ENCODE peak calls at places on chromosomes 6 and 20, in seven cellular contexts. W, T, J, Y, V, B and M are unnamed samples.

GRCh38 chr6:11224252-11224965 is 8.1 kb downstream of the NEDD9 start:
- DNase-seq in B (no peak), W (no peak), T (no peak), Y (no peak), V (no peak), J (no peak), M (no peak)

GRCh38 chr6:151402228-151402627 is 10.9 kb upstream of the ZBTB2 start:
- DNase-seq in T (no peak), V (no peak), B (no peak), J (no peak), W (no peak), Y (no peak), M (no peak)

GRCh38 chr6:106825156-106825555 is 149.4 kb downstream of the CD24 start:
- DNase-seq in Y (no peak), J (no peak), B (no peak), W (no peak), T (no peak), V (no peak), M (no peak)

GRCh38 chr6:84177253-84177652 is 50.2 kb downstream of the CEP162 start:
- DNase-seq in W (no peak), V (no peak), T (no peak), Y (no peak), J (peak; percentile 11), B (no peak), M (peak; percentile 56)

GRCh38 chr20:43722153-43722505 is 4.7 kb downstream of the GTSF1L start:
- DNase-seq in B (no peak), V (no peak), Y (no peak), W (no peak), T (no peak), J (no peak), M (no peak)

GRCh38 chr20:43287637-43288036 is 97.9 kb upstream of the PTPRT start:
- DNase-seq in T (no peak), Y (no peak), J (no peak), V (no peak), B (no peak), W (no peak), M (no peak)

GRCh38 chr20:63959699-63960075 is 3.5 kb upstream of the UCKL1 start:
- DNase-seq in V (no peak), B (no peak), Y (no peak), T (no peak), J (no peak), W (no peak), M (peak; percentile 64)

GRCh38 chr20:19812696-19813095 is 54.6 kb downstream of the RIN2 start:
- DNase-seq in J (no peak), B (no peak), V (no peak), T (no peak), Y (no peak), W (no peak), M (no peak)

GRCh38 chr6:16049178-16049577 is 79.7 kb upstream of the MYLIP start:
- DNase-seq in Y (no peak), J (no peak), B (no peak), T (no peak), V (no peak), W (no peak), M (no peak)

GRCh38 chr6:28648035-28648877 is 122.6 kb downstream of the GPX5 start:
- DNase-seq in W (peak; percentile 87), B (peak; percentile 62), J (peak; percentile 44), V (peak; percentile 54), Y (peak; percentile 73), T (no peak), M (no peak)

GRCh38 chr20:40638414-40638813 is 50.6 kb downstream of the MAFB start:
- DNase-seq in J (no peak), V (no peak), T (no peak), W (no peak), Y (peak; percentile 10), B (no peak), M (no peak)

DNA sequence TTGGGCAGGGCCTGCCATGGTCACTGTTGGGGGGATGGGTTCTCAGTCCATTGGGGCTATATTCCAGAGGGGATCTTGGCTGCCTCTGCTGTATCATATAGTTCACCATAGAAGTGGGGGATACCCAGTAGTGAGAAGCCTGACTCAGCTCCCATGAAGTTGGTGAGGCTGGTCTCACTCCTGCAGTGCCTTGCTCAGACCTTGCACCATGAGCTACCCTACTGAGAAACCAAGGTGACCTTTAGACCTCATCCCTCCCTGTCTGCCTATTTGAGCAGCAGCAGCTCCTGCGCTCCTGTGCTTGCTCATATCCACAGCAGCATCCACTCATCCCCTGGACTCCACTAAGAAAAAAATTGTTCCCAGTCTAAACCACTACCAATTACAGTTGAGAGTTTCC is 56.0 kb upstream of the HEY2 start:
- DNase-seq in W (no peak), J (no peak), V (no peak), Y (no peak), B (no peak), T (no peak), M (no peak)
- H3K9me3 ChIP-seq in W (no peaks in the 10 kb centered on the region), J (peaks cover 16% of the 10 kb centered on the region), V (peaks cover 24% of the 10 kb centered on the region), Y (peaks cover 71% of the 10 kb centered on the region), B (peaks cover 67% of the 10 kb centered on the region), T (peaks cover 3% of the 10 kb centered on the region), M (no peaks in the 10 kb centered on the region)

DNA sequence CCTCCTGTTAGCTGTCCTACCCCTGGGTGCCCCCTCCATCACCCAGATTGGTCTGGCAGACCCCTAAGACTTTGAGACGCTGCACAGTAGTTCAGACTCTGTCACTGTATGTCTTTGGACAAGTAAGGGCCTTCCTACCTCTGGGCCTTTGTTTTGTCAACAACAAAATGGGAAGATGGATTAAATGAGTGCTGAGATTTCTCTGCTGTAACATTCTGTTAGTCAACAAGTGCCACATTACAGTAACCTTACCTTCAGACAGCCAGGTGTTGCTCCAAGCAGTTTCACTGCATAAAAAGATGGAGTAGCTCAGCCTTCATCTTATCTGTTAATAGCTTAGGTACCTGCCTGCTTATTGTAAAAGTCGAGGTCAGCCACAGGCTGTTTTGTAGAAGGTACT is 16.0 kb downstream of the CHMP4B start:
- DNase-seq in J (no peak), T (no peak), W (no peak), Y (no peak), B (no peak), V (no peak), M (no peak)
- H3K4me1 ChIP-seq in J (peaks cover 52% of the 10 kb centered on the region), T (peaks cover 77% of the 10 kb centered on the region), W (peaks cover 15% of the 10 kb centered on the region), Y (peaks cover 4% of the 10 kb centered on the region), B (peaks cover 7% of the 10 kb centered on the region), V (peaks cover 7% of the 10 kb centered on the region), M (peaks cover 41% of the 10 kb centered on the region)

DNA sequence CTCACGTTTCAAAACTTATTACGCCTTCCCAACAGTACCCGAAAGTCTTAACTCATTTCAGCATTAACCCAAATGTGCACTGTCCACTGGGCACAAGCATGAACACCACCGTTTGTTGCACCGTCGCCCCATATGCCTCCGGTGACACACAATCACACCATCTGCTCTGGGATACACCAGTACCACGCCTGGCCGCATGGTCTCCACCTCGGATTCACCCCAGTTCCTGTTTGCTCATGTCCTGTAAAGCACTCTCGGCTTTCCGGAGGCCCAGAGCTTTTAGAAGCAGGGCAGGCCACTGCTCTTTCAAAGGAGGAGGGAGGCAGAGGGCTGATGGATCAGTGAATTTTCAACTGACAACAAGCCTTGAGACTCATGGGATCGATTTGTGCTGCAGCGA is 1570.0 kb upstream of the DEFB115 start:
- DNase-seq in W (no peak), V (no peak), B (no peak), J (no peak), T (no peak), Y (no peak), M (peak; percentile 40)
- H3K9me3 ChIP-seq in W (peaks cover 8% of the 10 kb centered on the region), V (no peaks in the 10 kb centered on the region), B (peaks cover 26% of the 10 kb centered on the region), J (peaks cover 3% of the 10 kb centered on the region), T (no peaks in the 10 kb centered on the region), Y (peaks cover 47% of the 10 kb centered on the region), M (no peaks in the 10 kb centered on the region)

GRCh38 chr6:157534991-157535353 is 154.0 kb downstream of the ZDHHC14 start:
- DNase-seq in B (no peak), V (no peak), T (no peak), Y (no peak), W (no peak), J (no peak), M (no peak)
- H3K4me1 ChIP-seq in B (peaks cover 27% of the 10 kb centered on the region), V (peaks cover 16% of the 10 kb centered on the region), T (peaks cover 16% of the 10 kb centered on the region), Y (peaks cover 17% of the 10 kb centered on the region), W (peaks cover 25% of the 10 kb centered on the region), J (peaks cover 42% of the 10 kb centered on the region), M (peaks cover 16% of the 10 kb centered on the region)

GRCh38 chr20:62114894-62115293 is 7.4 kb upstream of the LSM14B start:
- DNase-seq in V (no peak), B (no peak), W (no peak), J (no peak), T (no peak), Y (peak; percentile 65), M (no peak)
- H3K9me3 ChIP-seq in V (peaks cover 34% of the 10 kb centered on the region), B (no peaks in the 10 kb centered on the region), W (peaks cover 8% of the 10 kb centered on the region), J (peaks cover 44% of the 10 kb centered on the region), T (peaks cover 17% of the 10 kb centered on the region), Y (no peaks in the 10 kb centered on the region), M (peaks cover 3% of the 10 kb centered on the region)

DNA sequence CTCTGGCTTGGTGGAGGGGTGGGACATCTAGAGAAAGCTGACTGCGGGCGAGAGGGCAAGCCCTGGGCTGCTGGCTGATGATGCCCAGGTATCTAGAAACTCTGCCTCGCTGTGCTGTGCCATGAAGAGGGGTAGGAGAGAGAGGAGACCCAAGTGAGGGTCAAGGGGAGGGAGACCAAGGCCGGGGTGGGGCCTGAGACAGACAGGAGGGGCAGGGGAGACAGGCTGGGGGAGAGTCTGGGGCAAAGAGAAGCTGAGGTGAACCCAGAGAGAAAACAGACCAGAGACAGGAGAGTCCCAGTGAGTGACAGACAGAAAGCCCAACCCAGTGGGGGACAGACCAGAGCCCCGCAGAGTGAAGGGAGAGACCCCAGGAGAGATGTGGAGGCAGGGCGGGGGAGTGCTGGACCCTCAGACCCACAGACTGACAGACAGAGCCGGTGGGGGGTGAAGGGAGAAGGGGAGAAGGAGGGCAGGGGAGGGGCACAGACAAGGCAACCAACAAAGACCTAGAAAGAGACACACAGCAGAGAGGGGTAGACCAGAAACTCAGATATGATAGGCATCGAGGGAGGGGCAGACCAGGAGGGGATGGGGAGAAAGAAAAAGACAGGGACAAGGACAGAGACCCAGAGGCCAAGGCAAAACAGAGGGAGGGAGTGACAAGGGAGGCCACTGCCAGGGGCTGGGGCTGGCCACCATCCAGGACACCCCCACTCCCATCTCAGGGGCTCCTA is 5.9 kb downstream of the TEAD3 start:
- DNase-seq in T (no peak), W (no peak), J (no peak), B (no peak), V (no peak), Y (no peak), M (no peak)
- H3K4me1 ChIP-seq in T (peaks cover 92% of the 10 kb centered on the region), W (peaks cover 67% of the 10 kb centered on the region), J (peaks cover 36% of the 10 kb centered on the region), B (peaks cover 73% of the 10 kb centered on the region), V (peaks cover 43% of the 10 kb centered on the region), Y (peaks cover 18% of the 10 kb centered on the region), M (peaks cover 11% of the 10 kb centered on the region)